ENCODE peak calls at places on chromosomes 7 and 10, in ten cellular contexts. D is gastrocnemius medialis, L is dorsolateral prefrontal cortex, H is coronary artery, U is AG10803, M is brain microvascular endothelial cell, R is BJ, F is right lobe of liver, Y is heart left ventricle, T is cardiac fibroblast. S is an unnamed sample.

GRCh38 chr7:22178735-22179134 is 178.2 kb downstream of the RAPGEF5 start:
- DNase-seq in D (no peak), L (no peak), H (no peak), U (no peak), M (no peak), R (no peak), F (no peak), Y (no peak), T (no peak), S (no peak)

GRCh38 chr10:30052062-30052461 is 7.3 kb downstream of the JCAD start:
- DNase-seq in D (no peak), L (no peak), H (no peak), U (no peak), M (no peak), R (no peak), F (no peak), Y (no peak), T (peak; percentile 16), S (no peak)

GRCh38 chr7:91068136-91068795 is 196.0 kb upstream of the FZD1 start:
- DNase-seq in D (no peak), L (no peak), H (no peak), U (no peak), M (no peak), R (no peak), F (no peak), Y (no peak), T (no peak), S (no peak)

GRCh38 chr7:39674391-39674790 is 51.0 kb downstream of the RALA start:
- DNase-seq in D (no peak), L (no peak), H (no peak), U (peak; percentile 20), M (no peak), R (no peak), F (no peak), Y (no peak), T (no peak), S (no peak)

GRCh38 chr7:11404355-11404754 is 427.6 kb downstream of the THSD7A start:
- DNase-seq in D (no peak), L (no peak), H (no peak), U (no peak), M (no peak), R (no peak), F (peak; percentile 59), Y (no peak), T (no peak), S (no peak)

GRCh38 chr7:47035522-47035921 is 546.4 kb downstream of the TNS3 start:
- DNase-seq in D (no peak), L (no peak), H (no peak), U (peak; percentile 25), M (no peak), R (no peak), F (no peak), Y (no peak), T (peak; percentile 10), S (peak; percentile 35)

GRCh38 chr10:84845628-84846261 is 517.4 kb downstream of the CCSER2 start:
- DNase-seq in D (no peak), L (no peak), H (no peak), U (no peak), M (no peak), R (no peak), F (peak; percentile 50), Y (no peak), T (no peak), S (no peak)

GRCh38 chr10:83075395-83076072 is 1063.8 kb upstream of the GHITM start:
- DNase-seq in D (no peak), L (no peak), H (no peak), U (no peak), M (no peak), R (no peak), F (no peak), Y (no peak), T (no peak), S (peak; percentile 30)

GRCh38 chr7:115635367-115635766 is 395.2 kb downstream of the TFEC start:
- DNase-seq in D (no peak), L (no peak), H (no peak), U (peak; percentile 80), M (no peak), R (no peak), F (no peak), Y (no peak), T (peak; percentile 1), S (peak; percentile 3)

GRCh38 chr7:139896831-139897230 is 67.8 kb downstream of the TBXAS1 start:
- DNase-seq in D (no peak), L (no peak), H (peak; percentile 53), U (no peak), M (no peak), R (no peak), F (no peak), Y (no peak), T (no peak), S (no peak)

GRCh38 chr10:93088466-93088865 is 14.8 kb downstream of the CYP26A1 start:
- DNase-seq in D (no peak), L (no peak), H (no peak), U (no peak), M (no peak), R (no peak), F (no peak), Y (no peak), T (no peak), S (no peak)

GRCh38 chr10:64134676-64135075 is 613.5 kb downstream of the REEP3 start:
- DNase-seq in D (no peak), L (no peak), H (no peak), U (no peak), M (no peak), R (no peak), F (no peak), Y (no peak), T (no peak), S (no peak)

DNA sequence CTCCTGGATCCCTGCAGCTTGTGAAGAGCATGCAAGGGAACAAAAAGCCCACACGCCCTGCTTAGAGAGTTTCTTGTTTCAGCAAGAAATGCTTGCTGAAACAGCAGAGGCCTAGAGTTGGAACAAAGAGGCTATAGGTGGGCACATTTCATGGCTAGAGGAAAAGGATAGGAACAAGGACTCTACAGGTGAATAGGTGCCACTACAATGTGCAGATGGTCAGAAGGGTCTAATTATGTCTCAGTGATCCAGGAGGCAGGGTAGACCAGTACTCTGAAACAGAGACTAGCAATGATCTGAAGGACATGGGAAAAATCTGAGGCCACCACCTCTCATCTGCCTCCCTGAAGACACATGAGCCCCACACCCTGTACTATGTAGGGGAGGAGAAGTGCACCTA is 609.0 kb downstream of the REEP3 start:
- DNase-seq in D (no peak), L (no peak), H (no peak), U (no peak), M (no peak), R (no peak), F (no peak), Y (no peak), T (no peak), S (no peak)
- TF ChIP-seq CTCF in D (no peak), L (no peak), H (no peak), U (no peak), M (no peak), R (no peak), F (no peak), Y (no peak), T (no peak), S (no peak)

DNA sequence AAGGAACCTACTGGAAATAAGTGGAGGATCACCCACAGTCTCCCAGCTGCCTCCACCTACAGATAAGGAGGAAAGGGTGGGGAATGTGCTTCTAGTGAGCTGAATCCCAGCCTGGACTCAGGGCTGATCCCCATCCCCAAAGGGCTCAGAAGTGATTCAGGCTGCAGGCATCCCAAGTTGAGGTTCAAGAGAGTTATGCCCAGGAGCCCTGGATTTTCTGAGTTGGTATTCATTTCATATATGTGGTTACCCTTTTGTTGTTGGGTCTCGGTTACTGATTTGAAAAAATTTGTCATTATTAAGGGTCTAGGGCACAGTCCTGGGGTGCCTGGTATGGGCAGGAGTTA is 30.0 kb upstream of the SRGN start:
- DNase-seq in D (no peak), L (no peak), H (no peak), U (peak; percentile 62), M (peak; percentile 63), R (no peak), F (no peak), Y (no peak), T (peak; percentile 67), S (peak; percentile 40)
- H3K4me3 ChIP-seq in D (peak overlapping the region; percentile 6), L (peak overlapping the region; percentile 13), H (no peak overlapping the region), U (no peak overlapping the region), M (no peak overlapping the region), R (no peak overlapping the region), F (no peak overlapping the region), Y (no peak overlapping the region), T (no peak overlapping the region), S (no peak overlapping the region)

DNA sequence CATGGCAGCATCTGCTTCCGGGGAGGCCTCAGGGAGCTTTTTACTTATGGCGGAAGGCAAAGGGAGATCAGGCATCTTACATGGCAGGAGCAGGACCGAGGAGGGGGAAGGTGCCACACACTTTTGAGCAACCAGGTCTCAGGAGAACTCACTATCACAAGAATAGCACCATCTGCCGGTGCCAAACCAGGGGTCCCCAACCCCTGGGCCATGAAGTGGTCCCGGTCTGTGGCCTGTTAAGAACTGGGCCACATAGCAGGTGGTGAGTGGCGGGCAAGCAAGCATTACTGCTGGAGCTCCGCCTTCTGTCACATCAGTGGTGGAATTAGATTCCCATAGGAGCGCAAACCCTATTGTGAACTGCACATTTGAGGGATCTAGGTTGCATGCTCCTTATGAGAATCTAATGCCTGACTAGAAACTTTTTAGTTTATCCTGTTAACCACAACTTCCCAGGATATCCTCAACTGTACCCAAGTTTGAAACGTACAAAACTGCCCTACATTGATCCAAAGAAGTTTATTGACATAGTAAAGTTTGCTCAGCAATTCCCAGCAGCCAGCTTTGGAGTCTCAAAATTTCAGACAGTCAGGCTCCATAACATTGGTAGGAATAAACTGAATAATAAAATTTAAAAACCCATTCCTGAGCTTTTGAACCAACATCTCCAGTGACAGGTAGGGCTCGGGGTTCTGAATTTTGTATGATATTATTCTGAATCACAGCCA is 228.4 kb upstream of the TAC1 start:
- DNase-seq in D (no peak), L (no peak), H (no peak), U (no peak), M (no peak), R (no peak), F (no peak), Y (no peak), T (no peak), S (no peak)
- TF ChIP-seq CTCF in D (no peak), L (no peak), H (no peak), U (no peak), M (no peak), R (no peak), F (no peak), Y (no peak), T (no peak), S (no peak)

DNA sequence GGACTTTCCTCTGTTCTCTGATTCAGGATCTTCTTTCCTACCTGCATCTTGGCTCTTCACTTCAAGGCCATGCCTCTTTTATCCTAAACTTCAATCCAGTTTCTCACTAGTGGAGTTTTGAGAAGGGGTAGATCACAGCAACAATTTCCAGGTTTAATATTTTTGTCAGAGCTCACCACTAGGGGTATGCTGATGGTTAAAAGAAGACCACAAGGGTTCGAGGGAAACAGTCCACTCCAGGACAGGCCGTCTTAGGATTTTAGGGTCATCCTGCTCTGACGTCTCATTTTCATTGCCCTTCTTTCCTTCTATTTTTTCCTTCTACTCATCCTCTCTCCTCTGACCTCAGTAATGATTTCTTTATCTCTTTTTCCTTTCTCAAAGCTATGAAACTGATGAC is 11.3 kb downstream of the STAG3 start:
- DNase-seq in D (no peak), L (no peak), H (no peak), U (no peak), M (no peak), R (no peak), F (no peak), Y (no peak), T (no peak), S (no peak)
- H3K4me3 ChIP-seq in D (no peak overlapping the region), L (no peak overlapping the region), H (no peak overlapping the region), U (no peak overlapping the region), M (no peak overlapping the region), R (no peak overlapping the region), F (no peak overlapping the region), Y (no peak overlapping the region), T (no peak overlapping the region), S (no peak overlapping the region)

GRCh38 chr10:117462424-117462792 is 80.1 kb upstream of the EMX2 start:
- DNase-seq in D (no peak), L (no peak), H (no peak), U (peak; percentile 53), M (no peak), R (no peak), F (no peak), Y (no peak), T (no peak), S (no peak)
- TF ChIP-seq CTCF in D (no peak), L (no peak), H (no peak), U (peak; percentile 39), M (no peak), R (peak; percentile 43), F (no peak), Y (no peak), T (peak; percentile 22), S (peak; percentile 21)